ENCODE peak calls at places on chromosomes 3 and 15, in six cellular contexts. C, M, J, T, P and O are unnamed samples.

GRCh38 chr15:77034620-77035467 is 36.1 kb downstream of the TSPAN3 start:
- DNase-seq in C (no peak), M (no peak), J (no peak), T (peak), P (peak), O (no peak)

GRCh38 chr3:157149136-157149696 is 10.7 kb downstream of the CCNL1 start:
- DNase-seq in C (no peak), M (no peak), J (no peak), T (no peak), P (no peak), O (no peak)

GRCh38 chr3:19934098-19934566 is at the start of gene EFHB:
- DNase-seq in C (peak), M (no peak), J (no peak), T (peak), P (peak), O (peak)

GRCh38 chr3:74390121-74390870 is 224.2 kb downstream of the CNTN3 start:
- DNase-seq in C (no peak), M (no peak), J (no peak), T (no peak), P (peak), O (no peak)

GRCh38 chr3:40920041-40920440 is 279.3 kb upstream of the CTNNB1 start:
- DNase-seq in C (peak), M (no peak), J (peak), T (no peak), P (peak), O (no peak)

GRCh38 chr3:58135712-58136543 is 74.8 kb downstream of the DNASE1L3 start:
- DNase-seq in C (no peak), M (no peak), J (no peak), T (no peak), P (peak), O (no peak)

GRCh38 chr3:81352867-81353266 is 408.6 kb downstream of the GBE1 start:
- DNase-seq in C (peak), M (peak), J (peak), T (no peak), P (peak), O (peak)

GRCh38 chr3:37346227-37347005 is 172.0 kb upstream of the LRRFIP2 start:
- DNase-seq in C (no peak), M (no peak), J (no peak), T (no peak), P (no peak), O (no peak)

GRCh38 chr3:102791641-102792589 is 357.1 kb downstream of the ZPLD1 start:
- DNase-seq in C (no peak), M (no peak), J (peak), T (no peak), P (peak), O (no peak)

GRCh38 chr3:193680220-193680619 is 87.2 kb downstream of the OPA1 start:
- DNase-seq in C (no peak), M (no peak), J (peak), T (no peak), P (peak), O (peak)

GRCh38 chr3:141963301-141963700 is 86.9 kb downstream of the ATP1B3 start:
- DNase-seq in C (no peak), M (no peak), J (no peak), T (no peak), P (no peak), O (peak)

GRCh38 chr3:35500641-35501353 is 138.5 kb upstream of the ARPP21 start:
- DNase-seq in C (no peak), M (no peak), J (no peak), T (no peak), P (no peak), O (no peak)

GRCh38 chr3:133948996-133949395 is 53.3 kb upstream of the RAB6B start:
- DNase-seq in C (no peak), M (no peak), J (no peak), T (no peak), P (no peak), O (no peak)

GRCh38 chr15:44468713-44469385 is 41.4 kb downstream of the CTDSPL2 start:
- DNase-seq in C (no peak), M (no peak), J (peak), T (no peak), P (peak), O (peak)

GRCh38 chr3:143895805-143896204 is 47.5 kb upstream of the SLC9A9 start:
- DNase-seq in C (no peak), M (peak), J (no peak), T (no peak), P (peak), O (peak)

GRCh38 chr3:71425491-71426071 is 157.9 kb downstream of the FOXP1 start:
- DNase-seq in C (no peak), M (no peak), J (peak), T (peak), P (peak), O (peak)

GRCh38 chr15:58731756-58732535 is 17.6 kb downstream of the ADAM10 start:
- DNase-seq in C (no peak), M (no peak), J (peak), T (no peak), P (peak), O (peak)

GRCh38 chr3:52998781-52999509 is 46.9 kb downstream of the SFMBT1 start:
- DNase-seq in C (no peak), M (no peak), J (no peak), T (no peak), P (no peak), O (no peak)

GRCh38 chr3:46901061-46901460 is 23.5 kb downstream of the PTH1R start:
- DNase-seq in C (no peak), M (no peak), J (no peak), T (no peak), P (no peak), O (no peak)

GRCh38 chr15:65993226-65993625 is 123.9 kb downstream of the RAB11A start:
- DNase-seq in C (no peak), M (no peak), J (no peak), T (no peak), P (no peak), O (no peak)

GRCh38 chr15:73932381-73933191 is 6.3 kb downstream of the LOXL1 start:
- DNase-seq in C (no peak), M (no peak), J (no peak), T (no peak), P (peak), O (no peak)

GRCh38 chr3:126133606-126134005 is 46.8 kb downstream of the ALDH1L1 start:
- DNase-seq in C (no peak), M (no peak), J (no peak), T (no peak), P (no peak), O (no peak)

GRCh38 chr3:65751123-65751700 is 287.5 kb downstream of the MAGI1 start:
- DNase-seq in C (no peak), M (peak), J (no peak), T (peak), P (peak), O (peak)

GRCh38 chr15:32987067-32987466 is 207.4 kb downstream of the FMN1 start:
- DNase-seq in C (no peak), M (no peak), J (no peak), T (no peak), P (no peak), O (no peak)

GRCh38 chr15:79472446-79472845 is 40.3 kb downstream of the MINAR1 start:
- DNase-seq in C (no peak), M (no peak), J (peak), T (no peak), P (no peak), O (no peak)

GRCh38 chr3:189132125-189132744 is 39.5 kb upstream of the TPRG1 start:
- DNase-seq in C (no peak), M (no peak), J (peak), T (peak), P (peak), O (peak)

GRCh38 chr3:68479779-68480178 is 452.6 kb downstream of the TAFA4 start:
- DNase-seq in C (no peak), M (no peak), J (no peak), T (no peak), P (no peak), O (no peak)

GRCh38 chr3:46930945-46931403 is 45.6 kb downstream of the CCDC12 start:
- DNase-seq in C (no peak), M (no peak), J (no peak), T (no peak), P (no peak), O (no peak)